ENCODE peak calls at places on chromosomes 1 and 21, in six cellular contexts. X is K562, K is HCT116, I is SK-N-SH, Q is GM12878, B is H1. S is an unnamed sample.

GRCh38 chr1:233603366-233603927 is 10.5 kb upstream of the KCNK1 start:
- DNase-seq in B (no peak), K (no peak), X (no peak), I (no peak), Q (no peak), S (no peak)

GRCh38 chr1:159008744-159009188 is 941 bp upstream of the IFI16 start:
- DNase-seq in K (no peak), Q (peak; percentile 69), B (no peak), I (no peak), X (no peak), S (no peak)

GRCh38 chr1:113530021-113530420 is 139.7 kb downstream of the MAGI3 start:
- DNase-seq in X (no peak), B (no peak), K (no peak), Q (no peak), I (no peak), S (no peak)

GRCh38 chr1:12480031-12480430 is 138.0 kb downstream of the DHRS3 start:
- DNase-seq in I (no peak), X (no peak), K (no peak), B (no peak), Q (no peak), S (no peak)

GRCh38 chr1:234725177-234726132 is 115.5 kb upstream of the IRF2BP2 start:
- DNase-seq in X (no peak), Q (no peak), I (no peak), B (no peak), K (no peak), S (no peak)

GRCh38 chr21:44944596-44944995 is 4.8 kb downstream of the SLX9 start:
- DNase-seq in B (no peak), I (no peak), K (no peak), Q (no peak), X (no peak), S (no peak)

GRCh38 chr1:22380024-22380785 is 71.4 kb upstream of the ZBTB40 start:
- DNase-seq in I (no peak), B (no peak), Q (no peak), X (peak; percentile 79), K (no peak), S (no peak)

GRCh38 chr1:59645893-59646292 is 168.9 kb upstream of the HOOK1 start:
- DNase-seq in Q (no peak), I (peak; percentile 81), K (no peak), B (no peak), X (no peak), S (no peak)

GRCh38 chr1:230056098-230056497 is 10.9 kb upstream of the GALNT2 start:
- DNase-seq in I (no peak), Q (no peak), X (no peak), B (no peak), K (no peak), S (no peak)

GRCh38 chr21:25107708-25108107 is 499.6 kb downstream of the MRPL39 start:
- DNase-seq in K (no peak), Q (no peak), I (no peak), B (no peak), X (no peak), S (no peak)

GRCh38 chr1:214362188-214362882 is 81.4 kb downstream of the SMYD2 start:
- DNase-seq in X (no peak), B (no peak), I (no peak), Q (no peak), K (no peak), S (no peak)

GRCh38 chr1:41783189-41783639 is 135.5 kb downstream of the HIVEP3 start:
- DNase-seq in Q (no peak), B (no peak), I (no peak), K (peak; percentile 79), X (no peak), S (no peak)

GRCh38 chr1:87399264-87399663 is 70.6 kb downstream of the LMO4 start:
- DNase-seq in K (no peak), Q (no peak), B (no peak), X (no peak), I (no peak), S (no peak)

GRCh38 chr1:226588484-226588883 is 39.9 kb downstream of the STUM start:
- DNase-seq in X (no peak), Q (no peak), I (no peak), K (no peak), B (no peak), S (no peak)

GRCh38 chr21:41940431-41940830 is 13.4 kb downstream of the C2CD2 start:
- DNase-seq in B (no peak), X (no peak), I (no peak), Q (no peak), K (no peak), S (no peak)

GRCh38 chr1:241336335-241336734 is 20.7 kb downstream of the RGS7 start:
- DNase-seq in B (no peak), I (no peak), Q (no peak), K (no peak), X (no peak), S (no peak)

GRCh38 chr1:29120955-29121485 is 2.7 kb downstream of the TMEM200B start:
- DNase-seq in K (peak; percentile 60), I (peak; percentile 91), B (peak; percentile 93), Q (no peak), X (no peak), S (no peak)

GRCh38 chr1:24983006-24983680 is 53.1 kb upstream of the RUNX3 start:
- DNase-seq in I (no peak), Q (no peak), K (no peak), X (no peak), B (no peak), S (no peak)

GRCh38 chr1:24980836-24981631 is 51.0 kb upstream of the RUNX3 start:
- DNase-seq in Q (no peak), B (no peak), I (no peak), K (no peak), X (no peak), S (no peak)

GRCh38 chr1:24981632-24982007 is 51.5 kb upstream of the RUNX3 start:
- DNase-seq in K (no peak), X (no peak), B (no peak), Q (no peak), I (no peak), S (no peak)

GRCh38 chr1:24975391-24975790 is 45.3 kb upstream of the RUNX3 start:
- DNase-seq in I (no peak), X (no peak), Q (no peak), K (no peak), B (no peak), S (no peak)

DNA sequence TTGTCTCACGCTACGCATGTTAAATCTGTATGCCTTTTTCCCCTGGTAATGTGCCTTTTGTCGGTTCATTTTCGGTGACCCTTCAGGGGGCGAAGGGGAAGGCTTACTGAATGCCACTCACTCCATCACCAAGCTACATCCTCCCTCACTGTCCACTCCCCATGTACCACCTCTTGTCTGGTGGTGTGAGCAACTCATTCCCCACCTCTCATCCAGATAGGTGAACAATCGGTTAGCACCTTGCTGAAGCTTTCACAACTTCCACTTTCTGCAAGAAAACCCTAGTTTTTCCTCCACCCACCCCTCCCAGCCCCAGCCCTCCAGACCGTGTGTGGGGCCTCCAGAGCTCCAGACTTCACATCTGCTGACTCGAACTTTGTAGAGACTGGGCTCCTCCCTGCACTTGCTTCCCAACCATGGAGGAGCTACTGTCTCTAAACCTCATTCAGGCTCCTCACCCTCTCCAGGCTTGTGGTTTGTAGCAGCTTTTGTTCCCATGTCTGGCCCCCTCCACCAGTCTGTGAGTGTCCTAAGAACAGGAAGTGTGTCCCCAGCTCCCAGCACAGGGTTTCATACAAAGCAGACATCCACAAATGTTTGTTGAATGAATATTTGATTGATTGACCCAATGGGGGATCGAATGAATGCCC is 48.4 kb upstream of the RUNX3 start:
- DNase-seq in I (no peak), X (no peak), Q (no peak), K (no peak), B (no peak), S (no peak)
- TF ChIP-seq JUND in I (no peak), X (no peak), Q (no peak), K (no peak), B (no peak), S (no peak)

DNA sequence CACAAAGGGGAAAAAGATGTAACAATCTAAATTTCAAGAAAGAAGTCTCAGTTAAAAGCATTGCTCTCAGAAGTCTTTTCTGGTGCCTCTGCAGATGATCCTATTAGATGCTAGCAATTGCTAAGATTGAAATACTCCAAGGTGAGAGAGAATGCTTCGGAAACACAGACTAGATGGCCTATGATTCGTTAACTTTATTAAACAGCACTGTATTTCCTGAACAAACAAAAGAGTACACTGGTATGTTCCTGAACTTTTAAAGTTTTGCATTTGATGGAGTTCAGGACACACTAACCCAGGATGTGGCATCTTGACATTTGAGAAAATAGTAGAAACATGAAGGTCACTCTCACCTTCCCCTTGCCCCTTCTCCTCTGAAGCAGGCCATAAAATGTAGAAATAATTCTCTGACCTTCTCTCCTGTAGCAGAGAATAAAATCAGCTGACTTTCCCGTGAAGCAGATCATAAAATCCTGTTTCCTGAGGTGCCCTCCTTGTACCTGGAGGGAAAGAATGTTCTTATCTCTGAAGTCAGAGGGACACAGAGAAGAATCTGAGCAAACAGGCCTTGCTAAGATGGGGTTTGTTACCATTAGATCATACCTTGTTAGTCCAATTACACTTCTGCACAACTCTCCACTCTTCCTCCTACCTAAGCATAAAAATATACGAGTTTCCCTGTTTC is 142.9 kb upstream of the USP25 start:
- DNase-seq in B (no peak), Q (no peak), X (no peak), I (no peak), K (no peak), S (peak; percentile 15)
- TF ChIP-seq JUND in B (no peak), Q (no peak), X (no peak), I (no peak), K (no peak), S (no peak)

GRCh38 chr1:224727851-224728250 is 111.7 kb downstream of the CNIH3 start:
- DNase-seq in X (no peak), Q (no peak), K (no peak), I (no peak), B (no peak), S (no peak)

GRCh38 chr1:224731633-224732032 is 115.5 kb downstream of the CNIH3 start:
- DNase-seq in X (no peak), B (no peak), I (no peak), K (no peak), Q (no peak), S (no peak)

GRCh38 chr1:224730950-224731349 is 114.8 kb downstream of the CNIH3 start:
- DNase-seq in Q (no peak), I (no peak), X (no peak), K (no peak), B (no peak), S (no peak)

GRCh38 chr1:224732367-224733006 is 116.4 kb downstream of the CNIH3 start:
- DNase-seq in B (no peak), X (no peak), K (no peak), I (no peak), Q (no peak), S (peak; percentile 22)

GRCh38 chr1:224730540-224730939 is 114.4 kb downstream of the CNIH3 start:
- DNase-seq in Q (no peak), X (no peak), K (no peak), B (no peak), I (no peak), S (no peak)
- TF ChIP-seq JUND in Q (no peak), X (no peak), K (no peak), B (no peak), I (no peak), S (no peak)

GRCh38 chr1:21175324-21175669 is 1.4 kb downstream of the EIF4G3 start:
- DNase-seq in X (no peak), B (no peak), Q (no peak), K (no peak), I (peak; percentile 20), S (no peak)
- TF ChIP-seq JUND in X (no peak), B (no peak), Q (no peak), K (no peak), I (no peak), S (no peak)

GRCh38 chr1:224928906-224929305 is 569 bp upstream of the DNAH14 start:
- DNase-seq in B (no peak), X (no peak), I (no peak), K (no peak), Q (no peak), S (no peak)
- TF ChIP-seq JUND in B (no peak), X (no peak), I (no peak), K (no peak), Q (no peak), S (no peak)

GRCh38 chr1:34597877-34598514 is 156.9 kb upstream of the GJB5 start:
- DNase-seq in Q (peak; percentile 41), B (peak; percentile 96), I (peak; percentile 75), K (peak; percentile 50), X (peak; percentile 78), S (peak; percentile 67)
- TF ChIP-seq JUND in Q (no peak), B (no peak), I (no peak), K (no peak), X (no peak), S (no peak)

S was measured in T47D.